ENCODE peak calls at places on chromosome 4, in five cellular contexts. One of them, this sample, is unnamed. For H4K20me1, the result is how much of the 10 kb centered on the place peaks cover.

GRCh38 chr4:168605411-168605810 is 108.6 kb downstream of the PALLD start:
- DNase-seq in HepG2: no peak
- DNase-seq in K562: no peak
- DNase-seq in H1: no peak
- DNase-seq in GM12878: no peak
- DNase-seq in this sample: no peak

GRCh38 chr4:159105761-159106243 is 2.9 kb downstream of the RAPGEF2 start:
- DNase-seq in HepG2: peak
- DNase-seq in K562: no peak
- DNase-seq in H1: no peak
- DNase-seq in GM12878: peak
- DNase-seq in this sample: no peak

GRCh38 chr4:17132226-17132625 is 233.8 kb upstream of the LDB2 start:
- DNase-seq in HepG2: no peak
- DNase-seq in K562: no peak
- DNase-seq in H1: no peak
- DNase-seq in GM12878: no peak
- DNase-seq in this sample: no peak

GRCh38 chr4:94669672-94670664 is 87.8 kb upstream of the BMPR1B start:
- DNase-seq in HepG2: no peak
- DNase-seq in K562: no peak
- DNase-seq in H1: no peak
- DNase-seq in GM12878: no peak
- DNase-seq in this sample: no peak

GRCh38 chr4:112277220-112277619 is 8.5 kb downstream of the TIFA start:
- DNase-seq in HepG2: no peak
- DNase-seq in K562: no peak
- DNase-seq in H1: no peak
- DNase-seq in GM12878: no peak
- DNase-seq in this sample: no peak

GRCh38 chr4:187606581-187606980 is 389.0 kb upstream of the ZFP42 start:
- DNase-seq in HepG2: peak
- DNase-seq in K562: peak
- DNase-seq in H1: no peak
- DNase-seq in GM12878: no peak
- DNase-seq in this sample: peak

GRCh38 chr4:98261291-98262271 is at the start of gene RAP1GDS1:
- DNase-seq in HepG2: peak
- DNase-seq in K562: peak
- DNase-seq in H1: no peak
- DNase-seq in GM12878: no peak
- DNase-seq in this sample: peak

GRCh38 chr4:87037921-87038320 is 103.1 kb downstream of the AFF1 start:
- DNase-seq in HepG2: no peak
- DNase-seq in K562: no peak
- DNase-seq in H1: no peak
- DNase-seq in GM12878: no peak
- DNase-seq in this sample: no peak

GRCh38 chr4:113901994-113902787 is 77.3 kb downstream of the ARSJ start:
- DNase-seq in HepG2: peak
- DNase-seq in K562: no peak
- DNase-seq in H1: no peak
- DNase-seq in GM12878: no peak
- DNase-seq in this sample: no peak

GRCh38 chr4:124018383-124019317 is 622.1 kb downstream of the SPRY1 start:
- DNase-seq in HepG2: peak
- DNase-seq in K562: no peak
- DNase-seq in H1: no peak
- DNase-seq in GM12878: peak
- DNase-seq in this sample: peak

GRCh38 chr4:76589402-76589801 is 154.4 kb downstream of the SHROOM3 start:
- DNase-seq in HepG2: no peak
- DNase-seq in K562: no peak
- DNase-seq in H1: no peak
- DNase-seq in GM12878: no peak
- DNase-seq in this sample: no peak

GRCh38 chr4:43471950-43472349 is 579.4 kb downstream of the GRXCR1 start:
- DNase-seq in HepG2: peak
- DNase-seq in K562: no peak
- DNase-seq in H1: no peak
- DNase-seq in GM12878: no peak
- DNase-seq in this sample: no peak

GRCh38 chr4:109005523-109005922 is 242.7 kb upstream of the ETNPPL start:
- DNase-seq in HepG2: no peak
- DNase-seq in K562: no peak
- DNase-seq in H1: no peak
- DNase-seq in GM12878: no peak
- DNase-seq in this sample: no peak

GRCh38 chr4:51884606-51885005 is 41.7 kb downstream of the DCUN1D4 start:
- DNase-seq in HepG2: no peak
- DNase-seq in K562: no peak
- DNase-seq in H1: no peak
- DNase-seq in GM12878: no peak
- DNase-seq in this sample: no peak

GRCh38 chr4:16461362-16461761 is 235.1 kb upstream of the TAPT1 start:
- DNase-seq in HepG2: no peak
- DNase-seq in K562: no peak
- DNase-seq in H1: no peak
- DNase-seq in GM12878: no peak
- DNase-seq in this sample: no peak

GRCh38 chr4:3079694-3080123 is 5.2 kb downstream of the HTT start:
- DNase-seq in HepG2: no peak
- DNase-seq in K562: no peak
- DNase-seq in H1: no peak
- DNase-seq in GM12878: peak
- DNase-seq in this sample: no peak
- H4K20me1 ChIP-seq in HepG2: under half
- H4K20me1 ChIP-seq in K562: under half
- H4K20me1 ChIP-seq in H1: under half
- H4K20me1 ChIP-seq in GM12878: under half
- H4K20me1 ChIP-seq in this sample: half or more

GRCh38 chr4:83109480-83110221 is 4.9 kb downstream of the PLAC8 start:
- DNase-seq in HepG2: no peak
- DNase-seq in K562: no peak
- DNase-seq in H1: no peak
- DNase-seq in GM12878: no peak
- DNase-seq in this sample: peak
- TF ChIP-seq TAF1 in HepG2: no peak
- TF ChIP-seq TAF1 in K562: no peak
- TF ChIP-seq TAF1 in H1: peak
- TF ChIP-seq TAF1 in GM12878: no peak
- TF ChIP-seq TAF1 in this sample: no peak

GRCh38 chr4:173528378-173529321 is 1.4 kb downstream of the HAND2 start:
- DNase-seq in HepG2: no peak
- DNase-seq in K562: peak
- DNase-seq in H1: no peak
- DNase-seq in GM12878: no peak
- DNase-seq in this sample: peak
- H4K20me1 ChIP-seq in HepG2: under half
- H4K20me1 ChIP-seq in K562: under half
- H4K20me1 ChIP-seq in H1: under half
- H4K20me1 ChIP-seq in GM12878: under half
- H4K20me1 ChIP-seq in this sample: under half

GRCh38 chr4:151173751-151174325 is 74.4 kb downstream of the RPS3A start:
- DNase-seq in HepG2: no peak
- DNase-seq in K562: no peak
- DNase-seq in H1: no peak
- DNase-seq in GM12878: no peak
- DNase-seq in this sample: no peak
- TF ChIP-seq TAF1 in HepG2: no peak
- TF ChIP-seq TAF1 in K562: no peak
- TF ChIP-seq TAF1 in H1: no peak
- TF ChIP-seq TAF1 in GM12878: no peak
- TF ChIP-seq TAF1 in this sample: no peak

GRCh38 chr4:152510349-152511147 is 25.3 kb downstream of the FBXW7 start:
- DNase-seq in HepG2: no peak
- DNase-seq in K562: no peak
- DNase-seq in H1: no peak
- DNase-seq in GM12878: no peak
- DNase-seq in this sample: no peak
- H4K20me1 ChIP-seq in HepG2: under half
- H4K20me1 ChIP-seq in K562: under half
- H4K20me1 ChIP-seq in H1: under half
- H4K20me1 ChIP-seq in GM12878: under half
- H4K20me1 ChIP-seq in this sample: under half

GRCh38 chr4:139988863-139989765 is 164.9 kb downstream of the MAML3 start:
- DNase-seq in HepG2: peak
- DNase-seq in K562: no peak
- DNase-seq in H1: no peak
- DNase-seq in GM12878: no peak
- DNase-seq in this sample: no peak
- TF ChIP-seq TAF1 in HepG2: no peak
- TF ChIP-seq TAF1 in K562: no peak
- TF ChIP-seq TAF1 in H1: no peak
- TF ChIP-seq TAF1 in GM12878: no peak
- TF ChIP-seq TAF1 in this sample: no peak

GRCh38 chr4:1243451-1244080 is 5.4 kb downstream of the CTBP1 start:
- DNase-seq in HepG2: no peak
- DNase-seq in K562: no peak
- DNase-seq in H1: no peak
- DNase-seq in GM12878: no peak
- DNase-seq in this sample: peak
- H4K20me1 ChIP-seq in HepG2: half or more
- H4K20me1 ChIP-seq in K562: under half
- H4K20me1 ChIP-seq in H1: under half
- H4K20me1 ChIP-seq in GM12878: under half
- H4K20me1 ChIP-seq in this sample: half or more

GRCh38 chr4:6106156-6106555 is 87.9 kb upstream of the C4orf50 start:
- DNase-seq in HepG2: no peak
- DNase-seq in K562: no peak
- DNase-seq in H1: no peak
- DNase-seq in GM12878: no peak
- DNase-seq in this sample: no peak

GRCh38 chr4:6104541-6105130 is 86.4 kb upstream of the C4orf50 start:
- DNase-seq in HepG2: no peak
- DNase-seq in K562: no peak
- DNase-seq in H1: no peak
- DNase-seq in GM12878: no peak
- DNase-seq in this sample: no peak

GRCh38 chr4:6107886-6108285 is 89.7 kb upstream of the C4orf50 start:
- DNase-seq in HepG2: no peak
- DNase-seq in K562: no peak
- DNase-seq in H1: no peak
- DNase-seq in GM12878: no peak
- DNase-seq in this sample: no peak

GRCh38 chr4:6105311-6105911 is 87.2 kb upstream of the C4orf50 start:
- DNase-seq in HepG2: no peak
- DNase-seq in K562: no peak
- DNase-seq in H1: no peak
- DNase-seq in GM12878: no peak
- DNase-seq in this sample: no peak

DNA sequence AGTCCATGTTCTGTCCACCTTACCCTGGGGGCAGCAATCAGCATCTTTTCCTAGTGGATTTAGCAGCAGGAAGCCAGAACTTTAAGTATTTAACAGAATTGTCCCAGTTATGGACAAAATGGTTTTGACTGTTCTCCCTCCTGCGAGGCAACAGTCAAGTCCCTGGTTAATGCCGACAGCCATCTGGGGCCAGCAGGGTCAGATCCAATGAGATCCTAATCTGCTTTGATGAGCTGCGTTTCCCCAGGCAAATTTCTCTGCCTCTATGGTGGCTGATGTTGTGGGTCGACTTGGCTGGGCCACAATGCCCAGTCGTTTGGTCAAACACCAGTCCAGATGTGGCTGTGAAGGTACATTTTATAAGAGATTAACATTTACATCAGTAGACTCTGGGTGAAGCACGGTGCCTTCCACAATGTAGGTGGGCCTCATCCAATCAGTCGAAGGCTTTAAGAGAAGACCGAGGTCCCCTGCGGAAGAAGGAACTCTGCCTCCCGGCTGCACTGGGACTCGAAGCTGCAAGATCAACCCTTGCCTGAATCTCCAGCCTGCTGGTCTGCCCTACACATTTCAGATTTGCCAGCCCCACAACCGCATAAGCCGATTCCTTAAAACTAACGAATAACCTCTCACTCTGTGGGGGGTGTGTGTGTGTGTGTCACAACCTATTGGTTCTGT is 89.0 kb upstream of the C4orf50 start:
- DNase-seq in HepG2: no peak
- DNase-seq in K562: no peak
- DNase-seq in H1: no peak
- DNase-seq in GM12878: no peak
- DNase-seq in this sample: peak
- TF ChIP-seq TAF1 in HepG2: no peak
- TF ChIP-seq TAF1 in K562: no peak
- TF ChIP-seq TAF1 in H1: no peak
- TF ChIP-seq TAF1 in GM12878: no peak
- TF ChIP-seq TAF1 in this sample: no peak

GRCh38 chr4:128835498-128836222 is 26.2 kb downstream of the JADE1 start:
- DNase-seq in HepG2: no peak
- DNase-seq in K562: no peak
- DNase-seq in H1: no peak
- DNase-seq in GM12878: no peak
- DNase-seq in this sample: no peak
- H4K20me1 ChIP-seq in HepG2: under half
- H4K20me1 ChIP-seq in K562: under half
- H4K20me1 ChIP-seq in H1: half or more
- H4K20me1 ChIP-seq in GM12878: under half
- H4K20me1 ChIP-seq in this sample: under half

GRCh38 chr4:8820178-8821102 is 51.2 kb downstream of the HMX1 start:
- DNase-seq in HepG2: no peak
- DNase-seq in K562: no peak
- DNase-seq in H1: no peak
- DNase-seq in GM12878: no peak
- DNase-seq in this sample: peak
- TF ChIP-seq TAF1 in HepG2: no peak
- TF ChIP-seq TAF1 in K562: no peak
- TF ChIP-seq TAF1 in H1: no peak
- TF ChIP-seq TAF1 in GM12878: no peak
- TF ChIP-seq TAF1 in this sample: no peak